ENCODE peak calls at places on chromosomes 5 and 9, in eight cellular contexts. S is Peyer's patch, D is foreskin fibroblast, O is tibial artery, W is cardiac fibroblast, X is HCT116, P is HFF-Myc, L is left ventricle myocardium inferior. V is an unnamed sample.
A peak's percentile ranks its signal among the peaks of the same experiment; 100 is the strongest.

GRCh38 chr5:10682801-10683525 is 78.1 kb downstream of the DAP start:
- DNase-seq in S (no peak), D (no peak), O (no peak), W (no peak), X (no peak), P (no peak), L (no peak), V (no peak)

GRCh38 chr9:116697341-116697740 is 10.2 kb downstream of the TRIM32 start:
- DNase-seq in S (no peak), D (peak; percentile 22), O (no peak), W (no peak), X (no peak), P (no peak), L (no peak), V (no peak)

GRCh38 chr9:127915325-127915752 is 1.5 kb downstream of the ST6GALNAC4 start:
- DNase-seq in S (peak; percentile 79), D (no peak), O (peak; percentile 69), W (no peak), X (no peak), P (no peak), L (no peak), V (no peak)

GRCh38 chr5:61538722-61539501 is 206.9 kb downstream of the ZSWIM6 start:
- DNase-seq in S (no peak), D (no peak), O (no peak), W (no peak), X (no peak), P (no peak), L (no peak), V (no peak)

GRCh38 chr5:43530648-43531047 is 15.7 kb upstream of the C5orf34 start:
- DNase-seq in S (no peak), D (no peak), O (no peak), W (no peak), X (no peak), P (no peak), L (no peak), V (no peak)

GRCh38 chr9:115146581-115147021 is 28.6 kb upstream of the TNC start:
- DNase-seq in S (no peak), D (peak; percentile 91), O (no peak), W (peak; percentile 57), X (no peak), P (no peak), L (no peak), V (no peak)

GRCh38 chr5:74262810-74263209 is 377.7 kb downstream of the ENC1 start:
- DNase-seq in S (no peak), D (no peak), O (no peak), W (no peak), X (no peak), P (no peak), L (no peak), V (no peak)

GRCh38 chr5:22316291-22316690 is 536.9 kb downstream of the CDH12 start:
- DNase-seq in S (no peak), D (no peak), O (no peak), W (no peak), X (no peak), P (no peak), L (no peak), V (no peak)

GRCh38 chr5:36395260-36395659 is 93.6 kb upstream of the RANBP3L start:
- DNase-seq in S (no peak), D (no peak), O (no peak), W (no peak), X (no peak), P (no peak), L (no peak), V (no peak)

GRCh38 chr9:90017704-90018103 is 412.9 kb downstream of the GADD45G start:
- DNase-seq in S (no peak), D (no peak), O (no peak), W (no peak), X (no peak), P (no peak), L (no peak), V (no peak)

GRCh38 chr9:2907401-2907800 is 63.5 kb upstream of the PUM3 start:
- DNase-seq in S (no peak), D (no peak), O (no peak), W (no peak), X (no peak), P (no peak), L (no peak), V (no peak)

GRCh38 chr9:15132107-15132506 is 174.9 kb downstream of the TTC39B start:
- DNase-seq in S (no peak), D (no peak), O (no peak), W (no peak), X (no peak), P (no peak), L (no peak), V (no peak)
- TF ChIP-seq CTCF in S (no peak), D (no peak), O (no peak), W (no peak), X (no peak), P (no peak), L (no peak), V (no peak)

DNA sequence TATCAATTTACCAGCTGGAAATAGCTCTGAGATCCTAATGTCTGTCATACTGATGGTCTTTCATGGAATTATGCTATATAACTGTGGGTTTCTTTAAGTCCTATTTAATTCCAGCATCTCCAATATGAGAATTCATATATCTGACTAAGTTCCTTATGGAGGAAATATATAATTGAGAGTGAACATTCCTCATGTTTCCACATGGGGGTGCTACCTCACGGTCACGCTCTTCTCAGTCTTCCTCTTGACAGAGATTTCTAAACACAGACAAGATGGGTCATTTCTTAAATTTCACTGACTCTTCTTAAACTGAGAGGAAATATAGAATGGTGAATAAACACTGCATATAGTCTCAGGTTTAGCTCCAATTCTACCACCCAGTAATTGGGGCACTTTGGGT is 212.1 kb downstream of the SLF1 start:
- DNase-seq in S (no peak), D (peak; percentile 1), O (no peak), W (peak; percentile 5), X (peak; percentile 8), P (no peak), L (no peak), V (peak; percentile 6)
- TF ChIP-seq CTCF in S (no peak), D (peak; percentile 13), O (no peak), W (peak; percentile 49), X (peak; percentile 68), P (peak; percentile 37), L (peak; percentile 18), V (peak; percentile 29)

DNA sequence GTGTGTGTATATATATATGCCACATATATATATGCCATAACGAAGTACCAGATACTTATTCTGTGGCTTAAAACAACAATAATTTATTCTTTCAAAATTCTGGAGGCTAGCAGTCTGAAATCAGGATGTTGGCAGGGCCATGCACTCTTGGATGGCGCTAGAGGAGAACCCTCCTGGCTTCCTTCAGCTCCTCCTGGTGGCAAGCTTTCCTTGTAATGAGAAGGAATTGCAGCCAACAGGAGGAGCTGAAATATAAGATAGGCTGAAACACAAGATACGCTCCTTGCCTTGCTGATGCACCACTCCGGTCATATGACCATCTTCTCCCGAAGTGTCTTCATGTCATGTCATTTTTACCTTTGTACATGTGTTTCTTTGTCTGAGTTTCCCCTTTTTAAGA is 368.1 kb upstream of the CTNND2 start:
- DNase-seq in S (no peak), D (no peak), O (no peak), W (no peak), X (no peak), P (no peak), L (no peak), V (no peak)
- TF ChIP-seq CTCF in S (no peak), D (no peak), O (no peak), W (no peak), X (no peak), P (no peak), L (no peak), V (no peak)

GRCh38 chr5:14502291-14502690 is 79.3 kb upstream of the OTULINL start:
- DNase-seq in S (no peak), D (no peak), O (no peak), W (no peak), X (no peak), P (no peak), L (no peak), V (no peak)

GRCh38 chr5:14503681-14504331 is 77.8 kb upstream of the OTULINL start:
- DNase-seq in S (no peak), D (no peak), O (no peak), W (no peak), X (no peak), P (no peak), L (no peak), V (no peak)

GRCh38 chr5:14504332-14504727 is 77.3 kb upstream of the OTULINL start:
- DNase-seq in S (no peak), D (no peak), O (no peak), W (no peak), X (no peak), P (no peak), L (no peak), V (no peak)

GRCh38 chr5:14503017-14503680 is 78.4 kb upstream of the OTULINL start:
- DNase-seq in S (no peak), D (no peak), O (no peak), W (no peak), X (no peak), P (no peak), L (peak; percentile 47), V (no peak)

DNA sequence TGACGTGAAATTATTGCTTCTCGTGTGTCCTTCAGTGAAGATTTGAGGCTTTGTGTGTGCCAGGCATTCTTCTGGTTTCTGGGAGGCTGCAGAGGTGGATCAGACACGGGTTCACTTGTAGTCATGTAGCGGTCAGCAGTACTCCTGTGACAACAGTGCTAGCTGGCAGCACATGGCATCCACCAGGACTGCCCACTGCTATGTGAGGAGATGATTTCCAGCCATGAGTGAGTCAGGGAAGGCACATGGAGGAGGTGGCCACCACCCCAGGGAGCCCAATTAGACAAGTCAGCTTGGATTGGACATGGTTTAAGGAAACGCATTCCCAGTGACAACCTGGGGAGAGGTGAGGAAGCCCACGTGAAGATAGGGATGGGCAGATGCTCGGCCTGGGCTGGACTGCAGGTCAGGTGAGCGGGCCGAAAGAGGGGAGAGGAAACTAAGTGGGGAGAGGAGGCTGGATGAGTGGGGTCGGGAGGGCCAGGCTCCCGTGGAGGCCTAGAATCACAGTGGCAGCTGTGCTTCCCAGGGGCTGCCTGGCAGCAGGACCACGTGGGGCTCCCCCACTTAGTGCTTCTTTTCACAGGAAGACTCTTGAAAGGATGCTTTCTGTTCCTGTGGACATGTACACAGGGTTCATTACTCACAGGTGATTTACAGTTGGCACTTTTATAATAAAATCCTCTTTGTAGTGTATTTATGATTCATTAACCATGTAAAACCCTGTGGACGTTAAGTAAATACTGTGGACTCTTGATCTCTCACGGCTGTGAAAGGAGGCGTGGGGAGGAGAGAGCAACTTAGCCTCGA is 80.0 kb upstream of the OTULINL start:
- DNase-seq in S (no peak), D (peak; percentile 16), O (no peak), W (no peak), X (no peak), P (no peak), L (no peak), V (no peak)
- TF ChIP-seq CTCF in S (no peak), D (no peak), O (no peak), W (no peak), X (no peak), P (no peak), L (no peak), V (no peak)

V was measured in cardiac muscle cell.